ENCODE peak calls at places on chromosomes 6 and 20, in five cellular contexts. One of them, this sample, is unnamed.
A peak's percentile ranks its signal among the peaks of the same experiment; 100 is the strongest.

GRCh38 chr20:8414611-8415274 is 282.7 kb downstream of the PLCB1 start:
- DNase-seq in HEK293T: no peak
- DNase-seq in glutamatergic neuron: no peak
- DNase-seq in WTC11: no peak
- DNase-seq in GM04503: no peak
- DNase-seq in this sample: peak; percentile 45

GRCh38 chr6:39530201-39530759 is 194.9 kb downstream of the KIF6 start:
- DNase-seq in HEK293T: no peak
- DNase-seq in glutamatergic neuron: no peak
- DNase-seq in WTC11: no peak
- DNase-seq in GM04503: no peak
- DNase-seq in this sample: no peak

GRCh38 chr6:75170666-75171065 is 35.2 kb downstream of the COL12A1 start:
- DNase-seq in HEK293T: no peak
- DNase-seq in glutamatergic neuron: no peak
- DNase-seq in WTC11: no peak
- DNase-seq in GM04503: no peak
- DNase-seq in this sample: no peak

GRCh38 chr6:17281497-17282481 is 628 bp downstream of the RBM24 start:
- DNase-seq in HEK293T: no peak
- DNase-seq in glutamatergic neuron: peak; percentile 32
- DNase-seq in WTC11: peak; percentile 28
- DNase-seq in GM04503: no peak
- DNase-seq in this sample: no peak

GRCh38 chr20:10555865-10556308 is 117.9 kb downstream of the JAG1 start:
- DNase-seq in HEK293T: no peak
- DNase-seq in glutamatergic neuron: no peak
- DNase-seq in WTC11: no peak
- DNase-seq in GM04503: peak; percentile 50
- DNase-seq in this sample: no peak

GRCh38 chr6:15038013-15038791 is 207.7 kb upstream of the JARID2 start:
- DNase-seq in HEK293T: no peak
- DNase-seq in glutamatergic neuron: no peak
- DNase-seq in WTC11: peak; percentile 33
- DNase-seq in GM04503: no peak
- DNase-seq in this sample: no peak

GRCh38 chr20:61785567-61785816 is 280.2 kb downstream of the TAF4 start:
- DNase-seq in HEK293T: no peak
- DNase-seq in glutamatergic neuron: no peak
- DNase-seq in WTC11: no peak
- DNase-seq in GM04503: no peak
- DNase-seq in this sample: no peak

GRCh38 chr6:142155895-142156757 is 9.1 kb downstream of the VTA1 start:
- DNase-seq in HEK293T: peak; percentile 27
- DNase-seq in glutamatergic neuron: no peak
- DNase-seq in WTC11: no peak
- DNase-seq in GM04503: no peak
- DNase-seq in this sample: no peak

GRCh38 chr6:55825402-55826051 is 49.9 kb downstream of the BMP5 start:
- DNase-seq in HEK293T: no peak
- DNase-seq in glutamatergic neuron: no peak
- DNase-seq in WTC11: no peak
- DNase-seq in GM04503: peak; percentile 11
- DNase-seq in this sample: peak; percentile 31

GRCh38 chr6:30331981-30332380 is 5.3 kb downstream of the TRIM39 start:
- DNase-seq in HEK293T: no peak
- DNase-seq in glutamatergic neuron: no peak
- DNase-seq in WTC11: no peak
- DNase-seq in GM04503: no peak
- DNase-seq in this sample: no peak

GRCh38 chr20:50824137-50824536 is 29.3 kb downstream of the BCAS4 start:
- DNase-seq in HEK293T: no peak
- DNase-seq in glutamatergic neuron: no peak
- DNase-seq in WTC11: no peak
- DNase-seq in GM04503: peak; percentile 77
- DNase-seq in this sample: peak; percentile 64

GRCh38 chr20:63686492-63687321 is 9.7 kb upstream of the TNFRSF6B start:
- DNase-seq in HEK293T: no peak
- DNase-seq in glutamatergic neuron: no peak
- DNase-seq in WTC11: no peak
- DNase-seq in GM04503: peak; percentile 63
- DNase-seq in this sample: no peak

GRCh38 chr6:18528084-18528743 is 141.1 kb downstream of the RNF144B start:
- DNase-seq in HEK293T: no peak
- DNase-seq in glutamatergic neuron: no peak
- DNase-seq in WTC11: no peak
- DNase-seq in GM04503: no peak
- DNase-seq in this sample: no peak

GRCh38 chr6:168515376-168515775 is 74.4 kb downstream of the SMOC2 start:
- DNase-seq in HEK293T: no peak
- DNase-seq in glutamatergic neuron: no peak
- DNase-seq in WTC11: peak; percentile 40
- DNase-seq in GM04503: no peak
- DNase-seq in this sample: no peak

GRCh38 chr20:47970282-47970903 is 185.1 kb upstream of the SULF2 start:
- DNase-seq in HEK293T: no peak
- DNase-seq in glutamatergic neuron: no peak
- DNase-seq in WTC11: no peak
- DNase-seq in GM04503: no peak
- DNase-seq in this sample: no peak

GRCh38 chr6:16625319-16626240 is 135.7 kb downstream of the ATXN1 start:
- DNase-seq in HEK293T: no peak
- DNase-seq in glutamatergic neuron: no peak
- DNase-seq in WTC11: no peak
- DNase-seq in GM04503: no peak
- DNase-seq in this sample: no peak

GRCh38 chr6:119669228-119669627 is 319.7 kb upstream of the MAN1A1 start:
- DNase-seq in HEK293T: no peak
- DNase-seq in glutamatergic neuron: no peak
- DNase-seq in WTC11: no peak
- DNase-seq in GM04503: no peak
- DNase-seq in this sample: no peak

GRCh38 chr6:134911532-134911931 is 38.4 kb downstream of the ALDH8A1 start:
- DNase-seq in HEK293T: no peak
- DNase-seq in glutamatergic neuron: no peak
- DNase-seq in WTC11: no peak
- DNase-seq in GM04503: peak; percentile 67
- DNase-seq in this sample: peak; percentile 27

GRCh38 chr20:2767768-2768631 is 32.4 kb downstream of the CPXM1 start:
- DNase-seq in HEK293T: peak; percentile 3
- DNase-seq in glutamatergic neuron: no peak
- DNase-seq in WTC11: no peak
- DNase-seq in GM04503: peak; percentile 13
- DNase-seq in this sample: no peak

GRCh38 chr6:46098678-46099077 is 31.1 kb upstream of the ENPP4 start:
- DNase-seq in HEK293T: no peak
- DNase-seq in glutamatergic neuron: no peak
- DNase-seq in WTC11: no peak
- DNase-seq in GM04503: no peak
- DNase-seq in this sample: no peak

This sample was measured in BJ.